ENCODE peak calls at places on chromosomes 1 and 21, in five cellular contexts. One of them, this sample, is unnamed.

GRCh38 chr1:209641216-209642181 is 10.7 kb downstream of the LAMB3 start:
- DNase-seq in H1: no peak
- DNase-seq in neuronal stem cell: no peak
- DNase-seq in trophoblast cell: no peak
- DNase-seq in mesenchymal stem cell: peak; percentile 73
- DNase-seq in this sample: no peak

GRCh38 chr1:220565670-220566069 is 37.7 kb downstream of the MARK1 start:
- DNase-seq in mesenchymal stem cell: no peak
- DNase-seq in H1: no peak
- DNase-seq in trophoblast cell: no peak
- DNase-seq in neuronal stem cell: no peak
- DNase-seq in this sample: no peak

GRCh38 chr1:235063068-235063765 is 65.4 kb downstream of the TOMM20 start:
- DNase-seq in trophoblast cell: no peak
- DNase-seq in mesenchymal stem cell: no peak
- DNase-seq in neuronal stem cell: no peak
- DNase-seq in H1: no peak
- DNase-seq in this sample: no peak

GRCh38 chr1:23178931-23179330 is 10.3 kb upstream of the LUZP1 start:
- DNase-seq in trophoblast cell: no peak
- DNase-seq in H1: no peak
- DNase-seq in neuronal stem cell: no peak
- DNase-seq in mesenchymal stem cell: peak; percentile 66
- DNase-seq in this sample: no peak

GRCh38 chr1:109764561-109765482 is 1.1 kb upstream of the EPS8L3 start:
- DNase-seq in H1: no peak
- DNase-seq in trophoblast cell: no peak
- DNase-seq in mesenchymal stem cell: no peak
- DNase-seq in neuronal stem cell: no peak
- DNase-seq in this sample: no peak

GRCh38 chr21:45308211-45309068 is 20.7 kb upstream of the POFUT2 start:
- DNase-seq in trophoblast cell: no peak
- DNase-seq in H1: no peak
- DNase-seq in mesenchymal stem cell: peak; percentile 97
- DNase-seq in neuronal stem cell: no peak
- DNase-seq in this sample: no peak

GRCh38 chr1:160009088-160009487 is 22.7 kb downstream of the PIGM start:
- DNase-seq in neuronal stem cell: no peak
- DNase-seq in H1: no peak
- DNase-seq in mesenchymal stem cell: no peak
- DNase-seq in trophoblast cell: no peak
- DNase-seq in this sample: no peak

GRCh38 chr1:201341377-201341776 is 36.1 kb downstream of the TNNT2 start:
- DNase-seq in H1: no peak
- DNase-seq in trophoblast cell: no peak
- DNase-seq in neuronal stem cell: no peak
- DNase-seq in mesenchymal stem cell: no peak
- DNase-seq in this sample: no peak

GRCh38 chr1:163844393-163844948 is 522.7 kb downstream of the NUF2 start:
- DNase-seq in trophoblast cell: no peak
- DNase-seq in H1: no peak
- DNase-seq in neuronal stem cell: no peak
- DNase-seq in mesenchymal stem cell: peak; percentile 27
- DNase-seq in this sample: no peak

GRCh38 chr21:35491920-35492678 is 443.0 kb upstream of the RUNX1 start:
- DNase-seq in H1: no peak
- DNase-seq in mesenchymal stem cell: no peak
- DNase-seq in neuronal stem cell: no peak
- DNase-seq in trophoblast cell: peak; percentile 32
- DNase-seq in this sample: no peak

GRCh38 chr1:181129771-181130606 is 41.5 kb downstream of the IER5 start:
- DNase-seq in neuronal stem cell: no peak
- DNase-seq in H1: no peak
- DNase-seq in mesenchymal stem cell: no peak
- DNase-seq in trophoblast cell: no peak
- DNase-seq in this sample: no peak

GRCh38 chr1:27342778-27343638 is 1.2 kb downstream of the SYTL1 start:
- DNase-seq in neuronal stem cell: no peak
- DNase-seq in trophoblast cell: peak; percentile 86
- DNase-seq in H1: no peak
- DNase-seq in mesenchymal stem cell: no peak
- DNase-seq in this sample: peak; percentile 61

GRCh38 chr1:17563494-17564281 is 24.2 kb downstream of the ARHGEF10L start:
- DNase-seq in neuronal stem cell: no peak
- DNase-seq in trophoblast cell: no peak
- DNase-seq in mesenchymal stem cell: no peak
- DNase-seq in H1: no peak
- DNase-seq in this sample: no peak

DNA sequence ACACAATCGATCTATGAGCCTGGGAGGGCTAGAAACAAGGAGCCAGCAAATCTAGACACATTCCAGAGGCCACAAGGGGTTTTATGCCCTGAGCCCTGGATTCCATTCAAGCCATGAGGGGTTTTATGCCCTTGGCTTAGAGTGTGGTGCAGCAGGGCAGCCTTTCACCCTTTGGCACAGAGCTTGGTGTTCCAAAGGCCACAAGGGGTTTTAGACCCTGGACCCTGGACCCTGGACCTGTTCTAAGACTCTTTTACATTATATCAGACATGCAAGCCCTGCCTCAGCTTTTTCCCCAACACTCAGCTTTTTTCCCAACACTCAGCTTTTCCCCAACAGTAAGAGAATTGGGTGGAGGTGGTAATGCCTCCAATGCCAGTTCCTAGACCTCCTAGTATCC is 13.3 kb downstream of the MSTO1 start:
- DNase-seq in H1: no peak
- DNase-seq in mesenchymal stem cell: no peak
- DNase-seq in neuronal stem cell: no peak
- DNase-seq in trophoblast cell: no peak
- DNase-seq in this sample: no peak
- H2BK12ac ChIP-seq in H1: no peak overlapping the region
- H2BK12ac ChIP-seq in mesenchymal stem cell: no peak overlapping the region
- H2BK12ac ChIP-seq in neuronal stem cell: no peak overlapping the region
- H2BK12ac ChIP-seq in trophoblast cell: no peak overlapping the region
- H2BK12ac ChIP-seq in this sample: no peak overlapping the region

DNA sequence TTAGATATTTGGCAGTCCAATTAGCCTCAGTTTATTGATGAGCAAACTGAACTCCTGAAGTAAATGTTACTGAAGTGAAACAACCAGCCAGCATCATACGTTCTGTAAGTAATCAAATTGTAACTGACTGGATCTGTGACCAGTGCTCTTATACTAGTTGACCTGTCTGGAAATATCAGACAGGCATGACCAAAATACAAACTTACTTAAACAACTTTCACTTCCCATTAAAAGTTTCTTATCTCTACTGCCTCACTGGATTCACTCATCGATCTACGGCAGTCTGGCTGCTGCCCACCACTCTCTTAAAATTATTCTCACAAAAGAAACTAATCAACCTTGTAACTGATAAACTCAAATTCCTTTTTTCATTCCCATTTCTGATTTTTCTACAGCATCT is 56.4 kb downstream of the WDR3 start:
- DNase-seq in H1: no peak
- DNase-seq in trophoblast cell: no peak
- DNase-seq in neuronal stem cell: no peak
- DNase-seq in mesenchymal stem cell: no peak
- DNase-seq in this sample: no peak
- H2BK12ac ChIP-seq in H1: no peak overlapping the region
- H2BK12ac ChIP-seq in trophoblast cell: no peak overlapping the region
- H2BK12ac ChIP-seq in neuronal stem cell: no peak overlapping the region
- H2BK12ac ChIP-seq in mesenchymal stem cell: no peak overlapping the region
- H2BK12ac ChIP-seq in this sample: no peak overlapping the region

DNA sequence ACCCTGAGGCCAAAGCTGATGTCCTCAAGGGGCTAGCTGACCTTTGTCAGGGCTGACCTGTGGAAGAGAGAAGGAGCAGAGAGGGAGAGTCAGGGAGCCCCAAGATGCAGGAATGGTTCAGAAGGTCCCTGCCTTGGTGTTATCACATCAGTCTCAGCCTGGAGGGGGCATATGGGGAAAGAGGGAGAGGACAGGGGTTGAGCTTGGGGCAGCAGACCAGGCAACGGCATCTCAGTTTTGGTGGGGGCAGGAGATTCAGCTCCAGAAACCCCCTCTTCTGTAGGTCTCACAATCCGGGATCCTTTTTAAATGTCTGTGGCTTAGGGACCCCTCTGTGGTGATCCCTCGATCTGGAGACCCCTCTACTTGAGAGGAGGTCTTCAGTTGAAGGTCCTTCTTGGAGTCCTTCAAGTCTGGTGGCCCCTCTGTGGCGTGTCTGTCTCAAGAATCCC is 802 bp downstream of the S100A13 start:
- DNase-seq in H1: no peak
- DNase-seq in trophoblast cell: no peak
- DNase-seq in neuronal stem cell: no peak
- DNase-seq in mesenchymal stem cell: no peak
- DNase-seq in this sample: no peak
- H2BK12ac ChIP-seq in H1: peak overlapping the region; percentile 92
- H2BK12ac ChIP-seq in trophoblast cell: peak overlapping the region; percentile 47
- H2BK12ac ChIP-seq in neuronal stem cell: peak overlapping the region; percentile 68
- H2BK12ac ChIP-seq in mesenchymal stem cell: peak overlapping the region; percentile 89
- H2BK12ac ChIP-seq in this sample: no peak overlapping the region

GRCh38 chr1:114272593-114272992 is 118.9 kb upstream of the SYT6 start:
- DNase-seq in H1: no peak
- DNase-seq in mesenchymal stem cell: no peak
- DNase-seq in trophoblast cell: no peak
- DNase-seq in neuronal stem cell: no peak
- DNase-seq in this sample: no peak

GRCh38 chr1:114274621-114275317 is 121.1 kb upstream of the SYT6 start:
- DNase-seq in H1: no peak
- DNase-seq in neuronal stem cell: no peak
- DNase-seq in trophoblast cell: no peak
- DNase-seq in mesenchymal stem cell: no peak
- DNase-seq in this sample: no peak

GRCh38 chr1:114270255-114271117 is 116.8 kb upstream of the SYT6 start:
- DNase-seq in trophoblast cell: no peak
- DNase-seq in neuronal stem cell: no peak
- DNase-seq in H1: no peak
- DNase-seq in mesenchymal stem cell: no peak
- DNase-seq in this sample: no peak

GRCh38 chr1:114269539-114269938 is 115.9 kb upstream of the SYT6 start:
- DNase-seq in mesenchymal stem cell: no peak
- DNase-seq in H1: no peak
- DNase-seq in neuronal stem cell: no peak
- DNase-seq in trophoblast cell: no peak
- DNase-seq in this sample: no peak
- H2BK12ac ChIP-seq in mesenchymal stem cell: no peak overlapping the region
- H2BK12ac ChIP-seq in H1: no peak overlapping the region
- H2BK12ac ChIP-seq in neuronal stem cell: no peak overlapping the region
- H2BK12ac ChIP-seq in trophoblast cell: no peak overlapping the region
- H2BK12ac ChIP-seq in this sample: no peak overlapping the region

DNA sequence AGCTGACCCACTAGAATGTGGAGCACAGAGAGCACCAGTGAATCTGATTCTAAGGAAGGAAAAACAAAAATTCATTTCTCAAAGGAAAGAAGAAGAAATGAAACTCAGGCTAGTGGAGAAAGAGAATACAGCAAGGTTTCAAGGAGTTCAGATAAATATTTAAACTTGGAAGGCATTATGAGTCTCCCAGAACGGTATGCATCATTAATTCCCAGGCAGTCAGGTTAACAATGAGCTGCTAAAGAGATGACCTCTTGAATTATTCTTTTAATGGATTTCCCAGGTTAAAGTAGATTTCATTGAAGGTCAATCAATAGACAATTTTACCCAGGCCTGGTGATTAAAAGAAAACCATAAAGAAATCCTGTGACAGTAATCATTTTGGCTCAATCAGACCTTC is 103.6 kb upstream of the KAZN start:
- DNase-seq in mesenchymal stem cell: no peak
- DNase-seq in trophoblast cell: no peak
- DNase-seq in neuronal stem cell: no peak
- DNase-seq in H1: no peak
- DNase-seq in this sample: no peak
- H2BK12ac ChIP-seq in mesenchymal stem cell: no peak overlapping the region
- H2BK12ac ChIP-seq in trophoblast cell: no peak overlapping the region
- H2BK12ac ChIP-seq in neuronal stem cell: no peak overlapping the region
- H2BK12ac ChIP-seq in H1: no peak overlapping the region
- H2BK12ac ChIP-seq in this sample: no peak overlapping the region

DNA sequence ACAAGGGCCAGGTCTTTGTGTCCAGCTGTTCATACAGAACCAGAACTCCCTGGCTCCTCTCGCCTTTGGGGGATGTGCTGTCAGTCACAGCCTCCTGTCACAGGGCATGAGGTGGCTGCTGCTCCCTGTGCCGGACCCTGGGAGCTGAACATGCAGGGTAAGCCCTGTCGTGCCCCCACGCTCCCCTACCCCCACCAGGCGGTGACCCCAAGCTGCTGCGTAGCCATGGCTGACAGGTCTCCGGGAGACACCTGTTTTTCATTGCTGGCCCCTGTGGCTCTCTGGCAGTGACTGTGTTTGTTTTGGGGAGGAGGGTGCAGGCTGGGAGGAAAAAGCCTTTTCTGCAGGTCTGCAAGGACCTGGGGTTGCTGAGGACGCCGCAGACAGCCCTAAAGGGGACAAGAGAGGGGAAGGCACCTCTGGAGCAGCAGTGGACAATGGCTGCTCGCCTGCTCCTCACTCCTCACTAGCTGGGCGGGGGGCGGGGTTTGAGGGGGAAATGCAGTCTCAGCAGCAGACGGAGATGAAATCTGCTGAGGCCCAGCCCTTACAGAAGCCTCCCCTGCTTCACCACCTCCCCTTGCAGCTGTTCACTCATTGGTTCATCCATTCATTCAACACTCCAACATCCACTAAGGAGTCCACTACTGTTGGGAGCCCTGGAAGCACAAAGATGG is 81.4 kb downstream of the TRABD2B start:
- DNase-seq in trophoblast cell: no peak
- DNase-seq in neuronal stem cell: no peak
- DNase-seq in H1: no peak
- DNase-seq in mesenchymal stem cell: no peak
- DNase-seq in this sample: peak; percentile 43
- H2BK12ac ChIP-seq in trophoblast cell: no peak overlapping the region
- H2BK12ac ChIP-seq in neuronal stem cell: no peak overlapping the region
- H2BK12ac ChIP-seq in H1: no peak overlapping the region
- H2BK12ac ChIP-seq in mesenchymal stem cell: no peak overlapping the region
- H2BK12ac ChIP-seq in this sample: no peak overlapping the region

DNA sequence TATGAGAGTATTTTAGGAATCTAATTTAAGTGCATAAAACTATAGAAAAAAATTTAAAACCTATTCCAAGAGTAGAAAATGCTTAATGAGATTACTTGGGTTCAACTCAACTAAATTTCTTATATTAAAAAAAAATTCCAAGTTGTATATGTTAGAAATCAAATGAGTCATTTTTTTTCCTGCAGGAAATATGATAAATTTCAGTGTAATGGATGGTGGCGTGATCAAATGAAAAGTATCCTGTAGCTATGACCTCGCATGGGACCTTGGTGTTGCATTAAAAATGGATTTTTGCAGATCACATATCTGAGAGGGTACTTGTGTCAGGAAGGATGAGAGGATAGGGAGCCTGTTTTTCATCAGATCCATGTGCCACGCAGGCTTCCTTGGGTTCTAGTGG is 17.9 kb downstream of the ATP5PO start:
- DNase-seq in neuronal stem cell: no peak
- DNase-seq in mesenchymal stem cell: no peak
- DNase-seq in trophoblast cell: no peak
- DNase-seq in H1: no peak
- DNase-seq in this sample: no peak
- H2BK12ac ChIP-seq in neuronal stem cell: no peak overlapping the region
- H2BK12ac ChIP-seq in mesenchymal stem cell: no peak overlapping the region
- H2BK12ac ChIP-seq in trophoblast cell: no peak overlapping the region
- H2BK12ac ChIP-seq in H1: no peak overlapping the region
- H2BK12ac ChIP-seq in this sample: no peak overlapping the region

This sample was measured in H9.